ENCODE peak calls at places on chromosome 1, in ten cellular contexts. O is aorta, M is fibroblast of lung, T is foreskin fibroblast, G is tibial artery, X is esophagus squamous epithelium, B is GM23248, K is neural crest cell, D is IMR-90, S is posterior vena cava. Y is an unnamed sample.

GRCh38 chr1:181087400-181087901 is 1.0 kb upstream of the IER5 start:
- DNase-seq in G (no peak), M (peak), S (no peak), B (peak), O (no peak), K (no peak), D (no peak), T (peak), X (no peak), Y (no peak)

GRCh38 chr1:180848191-180848590 is 64.5 kb upstream of the KIAA1614 start:
- DNase-seq in D (no peak), M (no peak), B (no peak), O (no peak), S (no peak), K (no peak), T (no peak), G (no peak), X (no peak), Y (no peak)

GRCh38 chr1:116923421-116923820 is 13.7 kb downstream of the PTGFRN start:
- DNase-seq in B (peak), G (no peak), D (no peak), S (no peak), M (peak), K (no peak), T (peak), O (no peak), X (no peak), Y (no peak)

GRCh38 chr1:203327684-203328457 is 22.6 kb downstream of the BTG2 start:
- DNase-seq in S (no peak), G (peak), X (no peak), K (peak), D (peak), T (peak), O (no peak), M (peak), B (peak), Y (peak)

GRCh38 chr1:233440952-233441401 is 113.5 kb downstream of the MAP3K21 start:
- DNase-seq in S (no peak), G (no peak), B (peak), D (peak), T (peak), K (peak), X (no peak), O (no peak), M (peak), Y (peak)

GRCh38 chr1:32651461-32652073 is 559 bp downstream of the RBBP4 start:
- DNase-seq in G (no peak), M (no peak), S (no peak), B (peak), X (no peak), T (no peak), K (no peak), D (no peak), O (no peak), Y (no peak)

GRCh38 chr1:196558424-196558823 is 49.8 kb downstream of the KCNT2 start:
- DNase-seq in T (peak), O (no peak), X (no peak), M (peak), D (peak), B (peak), S (no peak), K (no peak), G (no peak), Y (no peak)

GRCh38 chr1:224488806-224489584 is 54.4 kb upstream of the WDR26 start:
- DNase-seq in X (no peak), G (no peak), K (no peak), T (peak), D (peak), B (peak), M (peak), S (no peak), O (no peak), Y (no peak)

GRCh38 chr1:54124906-54125305 is 27.9 kb downstream of the CDCP2 start:
- DNase-seq in K (no peak), X (no peak), T (no peak), G (no peak), M (no peak), S (peak), D (no peak), O (no peak), B (no peak), Y (no peak)

GRCh38 chr1:93322349-93322748 is 23.4 kb upstream of the DR1 start:
- DNase-seq in K (no peak), T (no peak), G (no peak), S (no peak), M (no peak), D (no peak), O (no peak), B (no peak), X (no peak), Y (no peak)

GRCh38 chr1:18461656-18462055 is 19.1 kb upstream of the KLHDC7A start:
- DNase-seq in B (no peak), K (no peak), X (no peak), O (no peak), S (no peak), D (no peak), G (no peak), T (no peak), M (no peak), Y (no peak)

GRCh38 chr1:118811156-118811555 is 177.0 kb downstream of the TBX15 start:
- DNase-seq in K (no peak), O (no peak), D (no peak), B (no peak), M (no peak), X (no peak), G (no peak), T (no peak), S (no peak), Y (no peak)

GRCh38 chr1:41898191-41898713 is 20.5 kb downstream of the HIVEP3 start:
- DNase-seq in X (no peak), S (no peak), T (peak), M (peak), G (no peak), O (no peak), B (peak), K (no peak), D (peak), Y (peak)

GRCh38 chr1:98323906-98324358 is 337.6 kb upstream of the SNX7 start:
- DNase-seq in D (peak), X (no peak), S (peak), K (no peak), O (peak), B (peak), G (peak), M (peak), T (peak), Y (peak)

GRCh38 chr1:42332877-42333276 is 2.2 kb downstream of the FOXJ3 start:
- DNase-seq in B (no peak), T (no peak), D (no peak), M (no peak), O (no peak), X (no peak), K (no peak), S (no peak), G (no peak), Y (no peak)

Y was measured in DND-41.